ENCODE peak calls at places on chromosomes 5 and 9, in six cellular contexts. J is fibroblast of the aortic adventitia, P is progenitor cell of endocrine pancreas, G is HCT116, H is epithelial cell of esophagus, T is endothelial cell. A is an unnamed sample.

GRCh38 chr9:21812945-21813568 is 10.6 kb downstream of the MTAP start:
- DNase-seq in J (peak; percentile 83), P (peak; percentile 40), G (no peak), H (peak; percentile 80), T (peak; percentile 79), A (no peak)

GRCh38 chr9:36738318-36738975 is 165.8 kb downstream of the MELK start:
- DNase-seq in J (peak; percentile 90), P (no peak), G (peak; percentile 54), H (peak; percentile 89), T (no peak), A (peak; percentile 61)

GRCh38 chr5:73230264-73231244 is 57.6 kb downstream of the TMEM174 start:
- DNase-seq in J (no peak), P (no peak), G (no peak), H (no peak), T (peak; percentile 32), A (no peak)

GRCh38 chr5:154571325-154572035 is 93.5 kb upstream of the HAND1 start:
- DNase-seq in J (no peak), P (no peak), G (no peak), H (no peak), T (no peak), A (no peak)

GRCh38 chr9:13529321-13530104 is 250.0 kb upstream of the MPDZ start:
- DNase-seq in J (no peak), P (no peak), G (no peak), H (peak; percentile 84), T (no peak), A (no peak)

GRCh38 chr5:177601577-177602457 is 1.9 kb downstream of the B4GALT7 start:
- DNase-seq in J (peak; percentile 47), P (no peak), G (no peak), H (no peak), T (no peak), A (no peak)

GRCh38 chr9:73176450-73176875 is 24.8 kb downstream of the ANXA1 start:
- DNase-seq in J (peak; percentile 48), P (no peak), G (peak; percentile 78), H (peak; percentile 82), T (no peak), A (peak; percentile 80)

GRCh38 chr5:160604484-160604883 is 182.8 kb downstream of the PTTG1 start:
- DNase-seq in J (no peak), P (no peak), G (no peak), H (no peak), T (no peak), A (no peak)

GRCh38 chr9:93673271-93673843 is 97.0 kb downstream of the PHF2 start:
- DNase-seq in J (peak; percentile 2), P (peak; percentile 5), G (no peak), H (no peak), T (peak; percentile 2), A (no peak)

GRCh38 chr5:197892-198489 is 6.7 kb downstream of the LRRC14B start:
- DNase-seq in J (no peak), P (no peak), G (no peak), H (no peak), T (no peak), A (no peak)

GRCh38 chr9:19199012-19199411 is 31.5 kb upstream of the DENND4C start:
- DNase-seq in J (no peak), P (no peak), G (no peak), H (no peak), T (no peak), A (no peak)

GRCh38 chr5:111461261-111461671 is 51.1 kb downstream of the STARD4 start:
- DNase-seq in J (peak; percentile 38), P (no peak), G (no peak), H (peak; percentile 56), T (peak; percentile 26), A (no peak)

GRCh38 chr5:131514316-131515275 is 120.4 kb downstream of the RAPGEF6 start:
- DNase-seq in J (peak; percentile 30), P (no peak), G (no peak), H (peak; percentile 30), T (no peak), A (peak; percentile 34)

GRCh38 chr9:38700695-38701094 is 19.2 kb downstream of the FAM240B start:
- DNase-seq in J (peak; percentile 46), P (no peak), G (no peak), H (peak; percentile 91), T (no peak), A (peak; percentile 92)

GRCh38 chr9:112884086-112884485 is 6.6 kb downstream of the SLC46A2 start:
- DNase-seq in J (peak; percentile 37), P (no peak), G (no peak), H (peak; percentile 91), T (peak; percentile 31), A (no peak)

GRCh38 chr9:33263936-33264472 is 504 bp downstream of the BAG1 start:
- DNase-seq in J (no peak), P (peak; percentile 25), G (no peak), H (peak; percentile 15), T (no peak), A (peak; percentile 38)

GRCh38 chr9:74598874-74599273 is 101.7 kb downstream of the RORB start:
- DNase-seq in J (no peak), P (no peak), G (no peak), H (no peak), T (no peak), A (no peak)

GRCh38 chr5:75885321-75885720 is 168.1 kb upstream of the POC5 start:
- DNase-seq in J (no peak), P (no peak), G (no peak), H (no peak), T (no peak), A (no peak)

GRCh38 chr5:75886706-75887105 is 169.5 kb upstream of the POC5 start:
- DNase-seq in J (peak; percentile 0), P (no peak), G (no peak), H (peak; percentile 62), T (no peak), A (peak; percentile 53)

GRCh38 chr5:75890546-75890945 is 173.3 kb upstream of the POC5 start:
- DNase-seq in J (no peak), P (no peak), G (no peak), H (peak; percentile 59), T (no peak), A (no peak)

GRCh38 chr5:75891020-75891419 is 173.8 kb upstream of the POC5 start:
- DNase-seq in J (no peak), P (no peak), G (no peak), H (no peak), T (no peak), A (no peak)

DNA sequence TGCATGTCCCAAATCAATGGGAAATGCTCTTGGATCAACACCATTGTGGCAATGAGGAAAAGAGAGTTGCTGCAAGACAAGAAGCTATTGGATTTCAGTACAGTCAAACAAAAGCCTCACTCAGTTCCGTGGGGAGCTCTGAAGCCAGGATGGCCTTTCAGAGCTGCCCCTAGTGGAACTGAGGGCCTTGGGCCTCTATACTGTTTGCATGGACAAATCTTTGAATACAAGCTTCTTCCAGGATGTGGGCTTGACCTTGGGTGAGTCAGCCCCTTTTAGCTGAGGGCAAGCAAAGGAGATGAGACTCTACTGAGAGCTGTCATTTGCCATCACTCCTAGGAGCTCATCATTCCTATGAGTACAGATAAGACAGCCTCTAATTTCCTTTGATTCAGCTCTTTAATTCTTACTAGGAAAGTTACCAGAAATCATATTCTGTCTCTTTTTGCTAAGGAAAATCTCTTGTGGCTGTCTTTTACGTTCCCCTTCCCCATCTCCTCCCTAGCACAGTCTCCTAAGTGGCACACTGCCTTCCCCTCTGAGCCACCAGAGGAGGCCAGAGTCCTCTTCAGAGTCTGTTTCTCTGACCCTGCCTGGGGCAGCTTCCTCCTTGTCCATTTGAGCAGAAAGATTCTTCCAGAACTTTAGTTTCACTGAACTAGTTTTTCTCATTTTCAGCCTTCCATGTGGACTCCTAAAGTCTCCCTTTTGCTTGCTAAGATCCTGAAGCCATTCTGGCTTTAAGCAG is 168.8 kb upstream of the POC5 start:
- DNase-seq in J (no peak), P (no peak), G (no peak), H (peak; percentile 13), T (peak; percentile 38), A (peak; percentile 17)
- TF ChIP-seq CTCF in J (no peak), P (peak; percentile 39), G (peak; percentile 9), H (peak; percentile 17), T (no peak), A (no peak)

DNA sequence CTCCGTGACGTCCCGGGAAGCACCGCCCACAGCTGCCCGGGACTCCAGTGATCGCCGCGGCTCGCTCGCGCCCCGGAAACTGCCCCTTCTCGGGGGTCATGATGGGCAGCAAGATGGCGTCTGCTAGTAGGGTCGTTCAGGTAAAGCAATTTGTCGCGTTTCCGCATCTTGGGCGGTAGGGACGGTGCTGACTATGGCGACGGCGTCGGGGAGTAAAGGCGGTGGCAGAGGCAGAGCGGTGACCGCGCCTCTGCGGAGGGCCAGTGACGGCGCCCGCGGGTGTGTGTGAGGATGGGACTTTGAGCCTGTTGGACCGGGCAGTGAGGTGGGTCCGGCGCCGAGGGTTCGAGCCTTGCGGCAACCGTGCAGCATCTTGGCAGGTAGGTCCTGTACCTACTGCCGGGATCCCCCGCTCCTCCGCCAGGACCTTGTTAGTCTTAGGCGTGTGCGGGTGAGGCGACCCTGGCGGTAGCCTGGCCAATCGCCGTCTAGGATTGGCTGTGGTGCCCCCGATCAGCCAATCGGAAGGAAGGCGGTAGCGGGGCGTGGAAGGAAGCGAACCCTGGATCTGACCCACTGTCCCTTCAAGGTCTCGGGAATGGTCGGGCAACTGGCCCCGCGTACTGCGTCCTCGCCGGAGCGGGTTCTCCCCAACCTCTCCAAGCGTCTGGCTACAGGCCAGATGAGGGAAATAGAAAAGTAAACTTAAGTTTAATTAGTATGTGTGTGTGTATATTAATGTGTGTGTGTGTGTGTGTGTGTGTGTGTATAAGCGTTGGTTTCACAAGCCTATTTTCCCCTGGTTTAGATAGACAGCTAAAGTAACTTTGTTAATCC is 16.7 kb upstream of the CDK7 start:
- DNase-seq in J (peak; percentile 79), P (peak; percentile 91), G (peak; percentile 83), H (peak; percentile 93), T (peak; percentile 85), A (peak; percentile 91)
- TF ChIP-seq CTCF in J (peak; percentile 44), P (peak; percentile 33), G (no peak), H (peak; percentile 32), T (peak; percentile 17), A (no peak)

GRCh38 chr9:97109194-97109811 is 70.4 kb upstream of the CTSV start:
- DNase-seq in J (peak; percentile 37), P (no peak), G (peak; percentile 69), H (peak; percentile 76), T (peak; percentile 50), A (peak; percentile 74)
- TF ChIP-seq CTCF in J (peak; percentile 55), P (peak; percentile 38), G (peak; percentile 79), H (peak; percentile 88), T (peak; percentile 19), A (peak; percentile 74)

GRCh38 chr5:1666812-1667588 is 132.6 kb downstream of the MRPL36 start:
- DNase-seq in J (no peak), P (peak; percentile 92), G (no peak), H (no peak), T (peak; percentile 94), A (no peak)
- TF ChIP-seq CTCF in J (peak; percentile 44), P (peak; percentile 58), G (peak; percentile 27), H (peak; percentile 36), T (peak; percentile 35), A (no peak)